ENCODE peak calls at places on chromosomes 1 and 21, in four cellular contexts. B is ACHN; M is activated T-helper 9 cell treated with anti-CD3 and anti-CD28 coated beads, Interleukin-2, amount 50 U/mL, for 16 hours; Y is naive thymus-derived CD8-positive, alpha-beta T cell. X is an unnamed sample.

GRCh38 chr1:201640624-201641023 is 101.7 kb downstream of the NAV1 start:
- DNase-seq in Y (no peak), M (no peak), B (no peak), X (no peak)

GRCh38 chr1:67880056-67880601 is 46.9 kb upstream of the GNG12 start:
- DNase-seq in Y (no peak), B (no peak), M (no peak), X (no peak)

GRCh38 chr1:186708578-186709203 is 28.5 kb upstream of the PTGS2 start:
- DNase-seq in M (no peak), B (peak), Y (no peak), X (no peak)

GRCh38 chr1:34918609-34919561 is 10.6 kb downstream of the DLGAP3 start:
- DNase-seq in B (no peak), M (no peak), Y (no peak), X (no peak)

GRCh38 chr21:27513825-27514224 is 546.9 kb upstream of the ADAMTS5 start:
- DNase-seq in M (no peak), Y (no peak), B (no peak), X (no peak)

GRCh38 chr1:44810101-44810761 is 1.9 kb downstream of the BTBD19 start:
- DNase-seq in Y (no peak), B (peak), M (no peak), X (peak)

GRCh38 chr1:86429830-86430229 is 5.9 kb downstream of the CLCA2 start:
- DNase-seq in M (no peak), B (no peak), Y (no peak), X (no peak)

GRCh38 chr1:163844393-163844948 is 522.7 kb downstream of the NUF2 start:
- DNase-seq in Y (no peak), M (no peak), B (no peak), X (no peak)

GRCh38 chr1:46526689-46527291 is 24.7 kb downstream of the KNCN start:
- DNase-seq in Y (no peak), B (no peak), M (no peak), X (no peak)

GRCh38 chr1:235295902-235296350 is 32.1 kb downstream of the ARID4B start:
- DNase-seq in M (no peak), B (no peak), Y (no peak), X (no peak)

GRCh38 chr1:104353580-104353979 is 603.9 kb downstream of the AMY1C start:
- DNase-seq in B (no peak), Y (no peak), M (no peak), X (no peak)

GRCh38 chr1:54774820-54775498 is 10.6 kb upstream of the PARS2 start:
- DNase-seq in Y (no peak), M (no peak), B (peak), X (no peak)

GRCh38 chr1:63914241-63914640 is 140.4 kb downstream of the ROR1 start:
- DNase-seq in Y (no peak), M (no peak), B (no peak), X (no peak)

GRCh38 chr1:156226116-156226538 is 13.3 kb downstream of the PMF1 start:
- DNase-seq in Y (no peak), B (no peak), M (no peak), X (no peak)

GRCh38 chr1:185292237-185292636 is 24.8 kb downstream of the IVNS1ABP start:
- DNase-seq in M (no peak), Y (no peak), B (no peak), X (no peak)

GRCh38 chr1:173410794-173411236 is 66.3 kb upstream of the PRDX6 start:
- DNase-seq in M (no peak), B (no peak), Y (no peak), X (no peak)

GRCh38 chr1:209988706-209989105 is 50.7 kb downstream of the SYT14 start:
- DNase-seq in M (no peak), Y (no peak), B (peak), X (no peak)

GRCh38 chr1:119771770-119772169 is 3.1 kb upstream of the HMGCS2 start:
- DNase-seq in M (no peak), Y (no peak), B (no peak), X (no peak)

GRCh38 chr1:56696663-56697062 is 51.5 kb downstream of the PRKAA2 start:
- DNase-seq in M (no peak), Y (no peak), B (no peak), X (no peak)

GRCh38 chr1:975365-975764 is 6.5 kb downstream of the PERM1 start:
- DNase-seq in Y (no peak), B (no peak), M (no peak), X (no peak)

GRCh38 chr1:24506706-24507422 is 4.2 kb downstream of the RCAN3 start:
- DNase-seq in M (no peak), Y (peak), B (no peak), X (no peak)

GRCh38 chr1:204469304-204469703 is 25.3 kb downstream of the PIK3C2B start:
- DNase-seq in Y (no peak), B (no peak), M (no peak), X (no peak)

GRCh38 chr1:11374079-11374747 is 101.2 kb downstream of the UBIAD1 start:
- DNase-seq in Y (no peak), B (no peak), M (no peak), X (no peak)

GRCh38 chr1:39398278-39399010 is 93.0 kb upstream of the BMP8A start:
- DNase-seq in B (peak), Y (no peak), M (no peak), X (no peak)

GRCh38 chr1:156246762-156247459 is 945 bp downstream of the PAQR6 start:
- DNase-seq in M (no peak), B (no peak), Y (no peak), X (no peak)

GRCh38 chr1:62247391-62248168 is 52.9 kb downstream of the L1TD1 start:
- DNase-seq in M (no peak), B (no peak), Y (no peak), X (no peak)

GRCh38 chr1:244050835-244051444 is at the start of gene ZBTB18:
- DNase-seq in M (no peak), Y (no peak), B (peak), X (no peak)

GRCh38 chr21:43192501-43193081 is 23.8 kb downstream of the CRYAA start:
- DNase-seq in B (no peak), Y (no peak), M (no peak), X (no peak)

GRCh38 chr1:76291186-76291585 is 216.6 kb downstream of the ST6GALNAC3 start:
- DNase-seq in Y (no peak), M (no peak), B (no peak), X (no peak)

GRCh38 chr1:30033276-30034104 is 689.9 kb downstream of the MATN1 start:
- DNase-seq in Y (no peak), M (no peak), B (no peak), X (no peak)

GRCh38 chr1:157626099-157626498 is 28.2 kb upstream of the FCRL4 start:
- DNase-seq in Y (no peak), M (no peak), B (peak), X (no peak)